ENCODE peak calls at places on chromosomes 7 and 10, in eight cellular contexts. M, L, V, G, K, W, F and R are unnamed samples.

GRCh38 chr7:69670701-69671100 is 72.4 kb downstream of the AUTS2 start:
- DNase-seq in M (peak), L (no peak), V (no peak), G (no peak), K (no peak), W (no peak), F (no peak), R (peak)

GRCh38 chr10:76036410-76036940 is 605.1 kb downstream of the LRMDA start:
- DNase-seq in M (peak), L (no peak), V (peak), G (peak), K (peak), W (peak), F (peak), R (peak)

GRCh38 chr7:26612742-26613141 is 251.6 kb downstream of the SKAP2 start:
- DNase-seq in M (no peak), L (no peak), V (no peak), G (no peak), K (no peak), W (no peak), F (no peak), R (no peak)

GRCh38 chr10:33900591-33900990 is 566.1 kb upstream of the NRP1 start:
- DNase-seq in M (peak), L (no peak), V (no peak), G (no peak), K (no peak), W (no peak), F (no peak), R (peak)

GRCh38 chr10:132885451-132886210 is 56.7 kb downstream of the CFAP46 start:
- DNase-seq in M (no peak), L (no peak), V (no peak), G (no peak), K (no peak), W (no peak), F (no peak), R (no peak)

GRCh38 chr7:121937224-121937623 is 64.3 kb downstream of the PTPRZ1 start:
- DNase-seq in M (no peak), L (no peak), V (no peak), G (no peak), K (no peak), W (no peak), F (no peak), R (no peak)

GRCh38 chr10:130380056-130380455 is 243.9 kb downstream of the GLRX3 start:
- DNase-seq in M (no peak), L (no peak), V (no peak), G (no peak), K (no peak), W (no peak), F (no peak), R (no peak)

GRCh38 chr7:36047254-36047653 is 105.8 kb upstream of the EEPD1 start:
- DNase-seq in M (peak), L (no peak), V (no peak), G (no peak), K (no peak), W (no peak), F (no peak), R (no peak)

GRCh38 chr7:97430001-97430400 is 301.9 kb upstream of the TAC1 start:
- DNase-seq in M (no peak), L (no peak), V (no peak), G (no peak), K (no peak), W (no peak), F (no peak), R (no peak)

GRCh38 chr10:63286340-63286739 is 153.2 kb downstream of the NRBF2 start:
- DNase-seq in M (no peak), L (no peak), V (no peak), G (no peak), K (no peak), W (no peak), F (no peak), R (no peak)

GRCh38 chr7:112969946-112970345 is 116.7 kb downstream of the GPR85 start:
- DNase-seq in M (no peak), L (no peak), V (no peak), G (no peak), K (no peak), W (no peak), F (no peak), R (no peak)

GRCh38 chr7:157669768-157670345 is 333.1 kb downstream of the DNAJB6 start:
- DNase-seq in M (no peak), L (no peak), V (no peak), G (no peak), K (no peak), W (no peak), F (no peak), R (no peak)

GRCh38 chr7:106047818-106048490 is 64.2 kb downstream of the SYPL1 start:
- DNase-seq in M (no peak), L (no peak), V (no peak), G (no peak), K (no peak), W (no peak), F (no peak), R (no peak)

GRCh38 chr7:3271298-3271697 is 29.8 kb upstream of the SDK1 start:
- DNase-seq in M (no peak), L (no peak), V (no peak), G (no peak), K (no peak), W (no peak), F (no peak), R (no peak)

GRCh38 chr7:68411742-68412141 is 1186.5 kb upstream of the AUTS2 start:
- DNase-seq in M (no peak), L (no peak), V (no peak), G (no peak), K (no peak), W (no peak), F (no peak), R (no peak)

GRCh38 chr10:90418869-90419652 is 438.8 kb downstream of the HTR7 start:
- DNase-seq in M (peak), L (peak), V (no peak), G (no peak), K (no peak), W (no peak), F (no peak), R (peak)

GRCh38 chr7:140484951-140485350 is 5.6 kb upstream of the MKRN1 start:
- DNase-seq in M (no peak), L (no peak), V (no peak), G (no peak), K (no peak), W (no peak), F (no peak), R (no peak)

GRCh38 chr7:16528520-16528919 is 1.9 kb downstream of the LRRC72 start:
- DNase-seq in M (peak), L (no peak), V (no peak), G (no peak), K (no peak), W (no peak), F (no peak), R (peak)

GRCh38 chr10:97319671-97320479 is 804 bp downstream of the FRAT1 start:
- DNase-seq in M (no peak), L (no peak), V (peak), G (peak), K (peak), W (no peak), F (no peak), R (peak)

GRCh38 chr7:117216436-117217069 is 106.3 kb downstream of the WNT2 start:
- DNase-seq in M (peak), L (no peak), V (no peak), G (no peak), K (no peak), W (no peak), F (no peak), R (no peak)

GRCh38 chr7:12709731-12710502 is 22.5 kb downstream of the ARL4A start:
- DNase-seq in M (peak), L (no peak), V (no peak), G (no peak), K (no peak), W (no peak), F (no peak), R (peak)

GRCh38 chr7:2508327-2509231 is 11.0 kb upstream of the LFNG start:
- DNase-seq in M (no peak), L (no peak), V (peak), G (peak), K (no peak), W (no peak), F (no peak), R (peak)

GRCh38 chr7:106205621-106206222 is 79.1 kb downstream of the NAMPT start:
- DNase-seq in M (peak), L (no peak), V (no peak), G (no peak), K (no peak), W (no peak), F (no peak), R (peak)

GRCh38 chr10:71072146-71072819 is 140.1 kb upstream of the UNC5B start:
- DNase-seq in M (no peak), L (no peak), V (no peak), G (no peak), K (no peak), W (no peak), F (no peak), R (no peak)

GRCh38 chr7:123681561-123681960 is 25.9 kb downstream of the LMOD2 start:
- DNase-seq in M (no peak), L (no peak), V (no peak), G (no peak), K (no peak), W (no peak), F (no peak), R (no peak)

GRCh38 chr7:66443946-66444345 is 184.7 kb upstream of the KCTD7 start:
- DNase-seq in M (peak), L (no peak), V (no peak), G (no peak), K (no peak), W (no peak), F (no peak), R (no peak)

GRCh38 chr10:127043312-127043711 is 138.1 kb downstream of the DOCK1 start:
- DNase-seq in M (no peak), L (no peak), V (no peak), G (no peak), K (no peak), W (no peak), F (no peak), R (no peak)

GRCh38 chr10:127411062-127411461 is 138.0 kb upstream of the NPS start:
- DNase-seq in M (no peak), L (no peak), V (no peak), G (no peak), K (no peak), W (no peak), F (no peak), R (no peak)

GRCh38 chr7:38748056-38748610 is 117.0 kb upstream of the AMPH start:
- DNase-seq in M (peak), L (no peak), V (no peak), G (no peak), K (no peak), W (no peak), F (no peak), R (peak)

GRCh38 chr7:17822557-17823173 is 117.6 kb downstream of the SNX13 start:
- DNase-seq in M (no peak), L (no peak), V (no peak), G (no peak), K (no peak), W (no peak), F (no peak), R (no peak)

GRCh38 chr7:118005021-118005420 is 131.8 kb upstream of the CTTNBP2 start:
- DNase-seq in M (no peak), L (no peak), V (no peak), G (no peak), K (no peak), W (no peak), F (no peak), R (no peak)

GRCh38 chr10:59606551-59606961 is 103.1 kb downstream of the SLC16A9 start:
- DNase-seq in M (peak), L (no peak), V (no peak), G (no peak), K (no peak), W (no peak), F (no peak), R (peak)

GRCh38 chr7:149855368-149856305 is 17.5 kb downstream of the ZNF862 start:
- DNase-seq in M (peak), L (no peak), V (no peak), G (no peak), K (no peak), W (no peak), F (no peak), R (peak)

GRCh38 chr10:59340279-59340678 is 22.1 kb downstream of the FAM13C start:
- DNase-seq in M (no peak), L (no peak), V (no peak), G (no peak), K (no peak), W (no peak), F (no peak), R (no peak)

GRCh38 chr7:100726998-100727761 is 6.2 kb upstream of the ZAN start:
- DNase-seq in M (peak), L (no peak), V (no peak), G (no peak), K (no peak), W (no peak), F (no peak), R (peak)

GRCh38 chr7:90788057-90788456 is 191.9 kb downstream of the CDK14 start:
- DNase-seq in M (peak), L (no peak), V (no peak), G (no peak), K (no peak), W (no peak), F (no peak), R (peak)